ENCODE peak calls at places on chromosome 11, in seven cellular contexts. L is NCI-H82; B is stimulated activated CD4-positive, alpha-beta T cell treated with anti-CD3 and anti-CD28 coated beads, TNF-alpha, amount 100 ng/mL, for 1 hour; Y is activated CD8-positive, alpha-beta memory T cell treated with anti-CD3 and anti-CD28 coated beads for 1 hour; C is ACHN; H is HFFc6; F is ovary. T is an unnamed sample.

GRCh38 chr11:1513326-1514296 is 27.0 kb upstream of the MOB2 start:
- DNase-seq in L (no peak), B (no peak), F (no peak), C (no peak), Y (no peak), H (no peak), T (no peak)

GRCh38 chr11:102047305-102047924 is at the start of gene CFAP300:
- DNase-seq in H (peak; percentile 61), L (peak; percentile 45), C (peak; percentile 73), Y (no peak), B (no peak), F (peak; percentile 94), T (peak; percentile 89)

GRCh38 chr11:114251797-114252327 is 44.3 kb upstream of the NNMT start:
- DNase-seq in B (no peak), C (no peak), L (peak; percentile 36), H (no peak), F (peak; percentile 74), Y (no peak), T (no peak)

GRCh38 chr11:102780491-102780918 is at the start of gene MMP10:
- DNase-seq in Y (no peak), L (peak; percentile 36), H (peak; percentile 80), F (no peak), C (peak; percentile 57), B (no peak), T (no peak)

GRCh38 chr11:108958446-108959123 is 293.7 kb downstream of the DDX10 start:
- DNase-seq in L (no peak), B (no peak), C (peak; percentile 10), F (no peak), Y (no peak), H (peak; percentile 62), T (no peak)

GRCh38 chr11:58575377-58576020 is at the start of gene LPXN:
- DNase-seq in L (no peak), Y (no peak), F (no peak), C (peak; percentile 59), H (peak; percentile 84), B (no peak), T (no peak)

GRCh38 chr11:33899383-33900037 is 7.6 kb upstream of the LMO2 start:
- DNase-seq in C (peak; percentile 13), Y (no peak), F (peak; percentile 55), L (peak; percentile 94), H (peak; percentile 57), B (no peak), T (peak; percentile 62)

GRCh38 chr11:40513281-40513680 is 946.2 kb downstream of the LRRC4C start:
- DNase-seq in C (no peak), L (no peak), Y (no peak), H (no peak), F (no peak), B (no peak), T (no peak)

GRCh38 chr11:30749268-30749667 is 163.1 kb upstream of the MPPED2 start:
- DNase-seq in H (no peak), B (no peak), F (no peak), C (no peak), L (no peak), Y (no peak), T (no peak)

GRCh38 chr11:47566166-47566546 is 757 bp downstream of the PTPMT1 start:
- DNase-seq in Y (no peak), B (no peak), L (peak; percentile 26), F (peak; percentile 40), H (no peak), C (no peak), T (no peak)

GRCh38 chr11:68583047-68583446 is 101.3 kb upstream of the GAL start:
- DNase-seq in Y (no peak), H (peak; percentile 64), B (no peak), C (peak; percentile 51), F (no peak), L (no peak), T (no peak)

GRCh38 chr11:134565343-134565891 is 153.4 kb upstream of the B3GAT1 start:
- DNase-seq in F (no peak), H (no peak), B (no peak), C (no peak), L (no peak), Y (no peak), T (no peak)

GRCh38 chr11:73942030-73942429 is 8.8 kb upstream of the DNAJB13 start:
- DNase-seq in L (peak; percentile 34), B (no peak), H (no peak), F (no peak), Y (no peak), C (no peak), T (no peak)

GRCh38 chr11:134610116-134610910 is 198.3 kb upstream of the B3GAT1 start:
- DNase-seq in Y (no peak), L (no peak), H (no peak), B (no peak), F (no peak), C (no peak), T (no peak)

GRCh38 chr11:93541884-93542752 is 1.1 kb downstream of the SMCO4 start:
- DNase-seq in B (no peak), H (peak; percentile 60), C (peak; percentile 28), Y (no peak), L (peak; percentile 49), F (peak; percentile 54), T (no peak)

GRCh38 chr11:92707173-92707619 is 262.3 kb upstream of the MTNR1B start:
- DNase-seq in B (no peak), L (no peak), H (no peak), C (no peak), Y (no peak), F (no peak), T (peak; percentile 85)

GRCh38 chr11:10540546-10540914 is 457 bp downstream of the RNF141 start:
- DNase-seq in B (no peak), H (no peak), C (peak; percentile 28), Y (no peak), L (peak; percentile 51), F (no peak), T (peak; percentile 54)

GRCh38 chr11:15764948-15765347 is 591.4 kb downstream of the SOX6 start:
- DNase-seq in L (no peak), B (no peak), C (no peak), Y (no peak), F (no peak), H (no peak), T (no peak)

GRCh38 chr11:11740081-11740702 is 101.6 kb upstream of the USP47 start:
- DNase-seq in H (no peak), Y (no peak), L (no peak), C (no peak), B (no peak), F (no peak), T (no peak)

GRCh38 chr11:925496-926301 is at the start of gene AP2A2:
- DNase-seq in Y (peak; percentile 64), C (peak; percentile 89), L (peak; percentile 83), H (peak; percentile 79), B (peak; percentile 77), F (peak; percentile 95), T (peak; percentile 85)

GRCh38 chr11:6755303-6755952 is 16.3 kb downstream of the OR2AG2 start:
- DNase-seq in L (peak; percentile 55), C (peak; percentile 38), B (no peak), F (no peak), Y (no peak), H (peak; percentile 30), T (no peak)

GRCh38 chr11:567629-568258 is 7.0 kb downstream of the RASSF7 start:
- DNase-seq in F (no peak), L (peak; percentile 53), H (no peak), Y (no peak), C (no peak), B (no peak), T (no peak)

GRCh38 chr11:123093686-123094085 is 31.8 kb upstream of the HSPA8 start:
- DNase-seq in Y (no peak), H (no peak), C (no peak), F (no peak), L (no peak), B (no peak), T (no peak)

GRCh38 chr11:108854366-108854765 is 189.5 kb downstream of the DDX10 start:
- DNase-seq in H (no peak), L (peak; percentile 10), F (no peak), B (no peak), C (no peak), Y (no peak), T (no peak)

GRCh38 chr11:30697032-30697431 is 110.9 kb upstream of the MPPED2 start:
- DNase-seq in H (no peak), F (no peak), B (no peak), L (no peak), C (no peak), Y (no peak), T (no peak)

GRCh38 chr11:84498016-84498415 is 1129.1 kb downstream of the DLG2 start:
- DNase-seq in Y (no peak), B (no peak), C (no peak), L (no peak), F (no peak), H (no peak), T (no peak)

T was measured in ureter.